ENCODE peak calls at places on chromosomes 1 and 21, in four cellular contexts. F is suprapubic skin, Z is GM23338, A is stomach. B is an unnamed sample.

GRCh38 chr1:168265596-168265995 is 15.1 kb upstream of the TBX19 start:
- DNase-seq in F (no peak), Z (no peak), A (no peak), B (no peak)

GRCh38 chr1:178684542-178685000 is 40.5 kb upstream of the RALGPS2 start:
- DNase-seq in Z (no peak), F (no peak), A (no peak), B (no peak)

GRCh38 chr1:226624526-226624925 is 76.0 kb downstream of the STUM start:
- DNase-seq in Z (no peak), A (no peak), F (peak), B (no peak)

GRCh38 chr1:147700042-147700711 is 29.9 kb upstream of the ACP6 start:
- DNase-seq in Z (peak), F (no peak), A (peak), B (peak)

GRCh38 chr1:145918144-145918991 is at the start of gene PEX11B:
- DNase-seq in A (peak), F (peak), Z (peak), B (no peak)

GRCh38 chr21:39630827-39631226 is 18.1 kb downstream of the B3GALT5 start:
- DNase-seq in Z (no peak), A (no peak), F (no peak), B (no peak)

GRCh38 chr1:74578101-74578500 is 65.7 kb upstream of the LRRC53 start:
- DNase-seq in F (no peak), A (no peak), Z (no peak), B (no peak)

GRCh38 chr1:101366513-101367215 is 129.8 kb downstream of the S1PR1 start:
- DNase-seq in F (no peak), A (no peak), Z (no peak), B (no peak)

GRCh38 chr1:162671664-162672415 is 39.6 kb downstream of the DDR2 start:
- DNase-seq in A (no peak), Z (no peak), F (no peak), B (no peak)

GRCh38 chr1:224201853-224202252 is 18.8 kb downstream of the DEGS1 start:
- DNase-seq in A (no peak), Z (no peak), F (no peak), B (no peak)

GRCh38 chr1:224201336-224201735 is 18.3 kb downstream of the DEGS1 start:
- DNase-seq in Z (no peak), F (no peak), A (no peak), B (no peak)

GRCh38 chr1:224203243-224204016 is 20.4 kb downstream of the DEGS1 start:
- DNase-seq in A (peak), F (no peak), Z (peak), B (no peak)

GRCh38 chr1:224199679-224200078 is 16.6 kb downstream of the DEGS1 start:
- DNase-seq in Z (no peak), F (no peak), A (no peak), B (no peak)

DNA sequence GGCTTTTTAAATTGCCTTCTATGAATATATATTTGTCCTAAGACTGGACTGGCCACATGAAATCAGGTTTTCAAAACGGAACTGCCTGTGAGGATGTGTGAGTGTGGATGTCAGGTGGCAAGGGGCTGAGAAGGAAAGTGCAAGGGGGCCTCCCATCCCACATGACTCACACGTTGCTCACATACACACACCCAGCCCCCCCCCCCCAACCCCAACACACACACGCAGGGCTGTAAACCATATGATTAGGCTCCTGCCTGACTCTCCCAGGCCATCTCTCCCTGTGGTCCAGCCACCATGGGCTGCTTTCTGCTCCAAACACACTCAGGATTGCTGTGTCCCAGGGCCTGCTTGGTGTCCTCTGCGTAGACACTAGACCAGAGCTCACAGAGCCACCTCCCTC is 22.4 kb downstream of the DEGS1 start:
- DNase-seq in A (no peak), Z (no peak), F (no peak), B (no peak)
- TF ChIP-seq CTCF in A (no peak), Z (no peak), F (no peak), B (no peak)

DNA sequence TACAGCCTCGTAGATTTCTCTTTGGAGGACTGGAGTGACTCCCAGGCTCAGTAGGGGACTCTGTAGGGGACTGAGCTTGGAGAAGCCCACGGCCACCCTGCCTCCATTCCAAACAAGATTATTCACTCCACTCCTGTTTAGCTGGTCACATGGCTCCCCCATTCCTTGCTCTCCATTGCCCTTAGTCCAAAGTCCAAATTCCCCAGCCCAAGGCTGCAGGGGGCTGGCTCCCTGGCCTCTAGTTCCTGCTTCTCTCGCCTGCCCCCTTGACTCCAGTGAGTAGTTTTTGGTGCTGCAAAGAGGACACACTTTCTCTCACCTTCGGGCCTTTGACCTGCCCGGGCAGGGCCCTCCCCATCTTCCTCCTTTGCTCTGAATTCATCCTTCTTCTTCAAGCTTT is 403.3 kb downstream of the KIF26B start:
- DNase-seq in F (no peak), Z (no peak), A (no peak), B (no peak)
- TF ChIP-seq POLR2AphosphoS5 in F (no peak), Z (no peak), A (no peak), B (no peak)

DNA sequence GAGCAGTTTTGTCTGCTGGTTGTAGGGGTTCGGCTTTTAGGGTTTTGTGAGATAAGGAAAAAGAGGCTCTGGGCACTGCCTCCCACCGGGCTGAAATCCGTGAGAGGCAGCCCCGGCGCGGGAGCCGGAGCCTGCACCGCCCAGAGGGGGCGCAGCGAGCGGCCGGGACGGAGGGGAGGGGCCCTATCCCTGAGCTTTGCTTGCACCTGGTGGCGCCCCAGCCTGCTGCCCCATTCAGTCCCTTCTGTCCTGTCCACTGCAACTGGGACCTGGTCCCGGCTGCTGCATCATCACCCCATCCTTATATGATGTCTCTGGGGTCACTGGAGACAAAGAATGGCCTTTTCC is 512 bp upstream of the KCNJ6 start:
- DNase-seq in Z (peak), F (no peak), A (no peak), B (peak)
- TF ChIP-seq CTCF in Z (peak), F (no peak), A (no peak), B (peak)

GRCh38 chr1:209759829-209760359 is 4.0 kb downstream of the TRAF3IP3 start:
- DNase-seq in Z (peak), A (no peak), F (no peak), B (no peak)

GRCh38 chr1:209751627-209752231 is 4.1 kb upstream of the TRAF3IP3 start:
- DNase-seq in A (no peak), Z (no peak), F (no peak), B (no peak)

GRCh38 chr1:209756608-209757445 is 974 bp downstream of the TRAF3IP3 start:
- DNase-seq in F (no peak), Z (no peak), A (peak), B (no peak)

GRCh38 chr1:209758360-209758759 is 2.5 kb downstream of the TRAF3IP3 start:
- DNase-seq in Z (no peak), A (no peak), F (no peak), B (no peak)

GRCh38 chr1:209755926-209756607 is at the start of gene TRAF3IP3:
- DNase-seq in A (peak), Z (no peak), F (no peak), B (no peak)
- TF ChIP-seq POLR2AphosphoS5 in A (no peak), Z (no peak), F (no peak), B (no peak)

DNA sequence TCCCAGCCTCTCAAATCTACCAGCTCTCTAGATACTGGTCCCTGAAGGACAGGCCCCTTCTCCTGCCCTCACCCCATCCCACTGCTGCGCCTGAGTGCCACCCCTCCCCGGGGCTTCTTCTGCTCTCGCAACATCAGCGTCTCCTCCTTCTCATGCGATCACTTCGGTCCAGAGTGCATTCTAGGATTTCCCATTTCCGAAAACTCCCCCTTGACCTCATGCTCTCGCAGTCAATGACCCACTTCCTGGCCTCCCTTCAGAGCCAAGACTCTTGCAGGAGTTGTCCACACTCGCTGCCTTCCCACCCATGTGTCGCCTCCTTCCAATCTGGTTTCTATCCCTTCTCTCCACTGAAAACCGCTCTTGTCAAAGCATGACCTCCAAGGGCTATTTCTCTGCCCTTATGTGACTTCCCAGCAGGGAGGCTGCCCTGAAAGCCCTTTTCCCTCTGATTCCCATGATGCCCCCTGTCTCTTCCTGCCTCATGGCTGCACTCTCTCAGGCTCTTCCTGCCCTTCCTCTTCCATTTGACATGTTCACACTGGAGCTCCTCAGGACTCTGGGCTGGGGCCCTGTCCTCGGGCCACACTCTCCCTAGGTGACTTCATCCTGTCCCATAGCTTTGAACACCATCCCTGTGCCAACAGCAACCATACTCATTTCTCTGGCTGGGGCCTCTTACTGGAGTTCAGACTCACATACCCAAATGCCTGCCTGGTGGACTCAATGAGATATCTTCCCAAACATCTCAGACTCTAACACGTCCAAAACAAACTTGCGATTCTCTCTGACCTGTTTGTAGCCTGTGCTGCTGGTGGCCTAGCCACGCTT is 46.0 kb downstream of the LDLRAD2 start:
- DNase-seq in F (no peak), A (no peak), Z (no peak), B (no peak)
- TF ChIP-seq CTCF in F (no peak), A (no peak), Z (no peak), B (no peak)

B was measured in H1.